ENCODE peak calls at places on chromosomes 16 and 17, in four cellular contexts. K is progenitor cell of endocrine pancreas; Z is CD4-positive, alpha-beta T cell; J is fibroblast of lung. U is an unnamed sample.

GRCh38 chr17:43983196-43983514 is 21.3 kb upstream of the NAGS start:
- DNase-seq in Z (no peak), J (no peak), K (no peak), U (no peak)

GRCh38 chr16:75096730-75097129 is 19.9 kb downstream of the LDHD start:
- DNase-seq in Z (no peak), K (no peak), J (no peak), U (no peak)

GRCh38 chr16:64540449-64540848 is 581.4 kb downstream of the CDH11 start:
- DNase-seq in K (no peak), J (no peak), Z (no peak), U (no peak)

GRCh38 chr16:57310801-57311200 is 26.3 kb upstream of the PLLP start:
- DNase-seq in Z (no peak), K (no peak), J (no peak), U (no peak)

GRCh38 chr16:64738321-64738960 is 383.4 kb downstream of the CDH11 start:
- DNase-seq in J (peak), K (no peak), Z (no peak), U (no peak)

GRCh38 chr16:67108931-67109406 is 772 bp upstream of the PHAF1 start:
- DNase-seq in K (no peak), J (no peak), Z (no peak), U (no peak)

GRCh38 chr16:4494746-4495490 is 18.7 kb downstream of the HMOX2 start:
- DNase-seq in Z (no peak), K (no peak), J (peak), U (no peak)

GRCh38 chr17:45087496-45087975 is 26.4 kb downstream of the NMT1 start:
- DNase-seq in J (peak), Z (no peak), K (no peak), U (no peak)

GRCh38 chr16:74735162-74735452 is 34.4 kb upstream of the MLKL start:
- DNase-seq in J (no peak), K (no peak), Z (no peak), U (no peak)

GRCh38 chr17:32954477-32954876 is 26.5 kb downstream of the TMEM98 start:
- DNase-seq in J (no peak), K (no peak), Z (no peak), U (no peak)

GRCh38 chr17:82391496-82392066 is 20.0 kb downstream of the UTS2R start:
- DNase-seq in J (no peak), K (no peak), Z (no peak), U (no peak)

GRCh38 chr17:20073056-20073979 is 64.2 kb downstream of the SPECC1 start:
- DNase-seq in Z (peak), J (peak), K (no peak), U (no peak)

GRCh38 chr17:47204722-47205418 is 4.3 kb upstream of the MYL4 start:
- DNase-seq in J (peak), K (no peak), Z (peak), U (no peak)

GRCh38 chr17:5381542-5381941 is 37.9 kb downstream of the NUP88 start:
- DNase-seq in Z (no peak), K (no peak), J (peak), U (no peak)

GRCh38 chr17:30248786-30249185 is 13.3 kb upstream of the SLC6A4 start:
- DNase-seq in K (no peak), J (no peak), Z (no peak), U (no peak)

GRCh38 chr16:67967956-67968439 is 439 bp downstream of the SLC12A4 start:
- DNase-seq in J (peak), Z (no peak), K (peak), U (no peak)

GRCh38 chr16:29007865-29008593 is 23.2 kb downstream of the LAT start:
- DNase-seq in K (no peak), J (peak), Z (peak), U (no peak)

GRCh38 chr16:50334106-50334975 is 34.4 kb downstream of the BRD7 start:
- DNase-seq in K (no peak), Z (no peak), J (no peak), U (no peak)

GRCh38 chr16:79943738-79944137 is 343.2 kb upstream of the MAF start:
- DNase-seq in J (peak), K (no peak), Z (no peak), U (no peak)

GRCh38 chr16:12147681-12148479 is 171.3 kb downstream of the SNX29 start:
- DNase-seq in K (no peak), Z (no peak), J (no peak), U (no peak)

GRCh38 chr17:27446569-27447301 is 9.5 kb upstream of the KSR1 start:
- DNase-seq in J (peak), Z (no peak), K (no peak), U (no peak)

GRCh38 chr17:22517716-22518115 is 825.4 kb downstream of the KCNJ18 start:
- DNase-seq in K (no peak), J (no peak), Z (no peak), U (no peak)

GRCh38 chr17:77572851-77573250 is 385.7 kb upstream of the TNRC6C start:
- DNase-seq in J (no peak), K (no peak), Z (no peak), U (no peak)

GRCh38 chr17:70168979-70169706 is at the start of gene KCNJ2:
- DNase-seq in K (peak), Z (peak), J (peak), U (peak)

GRCh38 chr17:46979023-46979870 is at the start of gene RPRML:
- DNase-seq in J (peak), Z (peak), K (peak), U (no peak)

GRCh38 chr16:4338125-4338582 is 13.0 kb downstream of the PAM16 start:
- DNase-seq in K (no peak), J (no peak), Z (no peak), U (no peak)

GRCh38 chr16:72677662-72678447 is 370.1 kb downstream of the ZFHX3 start:
- DNase-seq in K (no peak), Z (no peak), J (peak), U (no peak)

GRCh38 chr16:51149721-51150158 is 1.3 kb downstream of the SALL1 start:
- DNase-seq in K (peak), Z (no peak), J (no peak), U (no peak)

GRCh38 chr16:58035356-58036170 is 10.0 kb downstream of the MMP15 start:
- DNase-seq in J (no peak), Z (no peak), K (no peak), U (no peak)

GRCh38 chr16:11665071-11665491 is 3.2 kb upstream of the SNN start:
- DNase-seq in K (no peak), J (no peak), Z (peak), U (no peak)

GRCh38 chr16:57486858-57487834 is 853 bp upstream of the DOK4 start:
- DNase-seq in K (no peak), J (no peak), Z (no peak), U (no peak)

DNA sequence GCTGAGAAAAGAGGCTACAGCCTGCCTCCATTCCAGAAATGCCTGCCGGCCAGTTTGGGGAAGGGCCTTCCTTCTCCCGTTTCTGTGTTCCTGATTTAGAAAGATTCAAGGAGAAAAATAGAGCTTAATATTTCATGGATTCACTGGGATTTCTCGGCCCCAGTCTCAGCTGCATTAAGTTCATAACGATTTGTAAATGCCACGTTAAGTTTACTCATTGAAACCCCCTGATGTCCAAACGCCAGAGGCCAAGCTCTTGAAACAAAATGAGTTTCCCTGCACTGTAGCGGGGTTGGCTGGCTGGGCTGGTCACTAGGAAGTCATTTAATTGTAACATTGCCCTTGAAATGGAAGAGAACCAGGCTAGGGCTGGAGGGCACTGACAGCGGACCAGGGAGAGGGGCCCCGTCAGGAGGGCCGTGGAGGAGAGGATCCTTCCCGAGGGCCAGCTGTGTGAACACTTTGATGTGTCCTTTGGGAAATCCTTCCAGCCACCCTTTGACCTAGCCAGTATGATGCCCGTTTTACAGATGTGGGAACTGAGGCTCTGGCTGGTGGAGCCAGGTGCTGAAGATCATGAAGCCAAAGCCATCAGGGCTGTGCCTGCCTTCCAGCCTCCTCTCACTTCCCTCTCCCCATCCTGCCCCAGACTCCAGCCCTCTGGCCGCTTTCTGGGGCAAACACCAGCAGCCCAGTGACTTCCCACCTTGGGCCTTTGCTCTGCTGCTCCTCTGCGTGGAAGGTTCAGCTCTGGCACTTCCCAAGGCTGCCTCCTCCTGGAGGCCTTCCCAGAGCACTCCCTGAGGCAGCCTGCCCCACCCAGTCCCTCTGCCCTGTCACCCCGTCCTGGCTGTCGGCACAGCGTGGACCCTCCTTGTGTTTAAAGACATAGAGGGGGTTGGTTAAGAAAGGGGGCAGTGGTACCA is 220.6 kb downstream of the KATNIP start:
- DNase-seq in J (no peak), Z (no peak), K (no peak), U (no peak)
- TF ChIP-seq CTCF in J (no peak), Z (no peak), K (no peak), U (no peak)

DNA sequence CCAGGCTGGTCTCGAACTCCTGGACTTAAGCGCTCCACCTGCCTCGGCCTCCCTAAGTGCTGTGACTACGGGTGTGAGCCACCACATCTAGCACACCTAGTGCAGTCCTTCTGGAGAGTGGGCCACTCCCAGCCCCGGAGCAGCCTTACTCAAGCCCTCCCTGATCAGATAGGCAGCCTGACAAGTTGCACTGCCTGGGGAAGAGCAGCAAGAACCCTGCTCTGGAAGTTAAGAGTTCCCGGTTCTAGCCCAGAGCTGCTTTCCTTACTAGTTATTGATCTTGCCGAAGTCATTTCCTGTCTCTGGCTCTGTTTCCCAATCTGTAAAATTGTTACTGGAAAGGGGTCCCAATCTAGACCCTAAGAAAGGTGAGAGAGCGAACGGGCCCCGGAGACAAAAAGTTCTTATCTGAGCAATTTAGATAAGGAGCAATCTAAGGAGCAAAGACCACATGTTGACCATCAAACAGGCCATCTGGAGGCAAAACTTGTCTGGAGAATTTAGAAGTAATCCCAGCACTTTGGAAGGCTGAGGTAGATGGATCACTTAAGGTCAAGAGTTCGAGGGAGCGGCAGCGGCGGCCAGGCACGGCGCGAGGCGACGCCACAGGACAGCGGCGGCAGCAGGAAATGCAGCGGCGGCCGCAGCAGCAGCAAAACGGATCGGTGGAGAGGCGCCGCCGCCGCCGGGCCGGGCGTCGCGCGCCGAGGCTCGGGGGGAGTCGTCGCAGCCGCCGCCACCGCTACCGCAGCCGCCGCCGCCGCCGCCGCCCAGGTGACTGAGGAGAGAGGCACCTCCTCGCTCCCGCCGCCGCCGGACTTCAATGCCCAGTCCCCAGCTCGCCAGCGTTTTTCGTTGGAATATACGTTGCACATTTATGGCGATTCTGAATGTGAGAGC is 4.3 kb upstream of the NAGLU start:
- DNase-seq in K (peak), Z (peak), J (peak), U (no peak)
- TF ChIP-seq CTCF in K (peak), Z (peak), J (peak), U (no peak)

GRCh38 chr17:18139949-18140348 is 31.4 kb downstream of the MYO15A start:
- DNase-seq in J (no peak), Z (no peak), K (no peak), U (no peak)
- TF ChIP-seq CTCF in J (peak), Z (no peak), K (no peak), U (no peak)

GRCh38 chr17:42131232-42131631 is 8.6 kb downstream of the HSPB9 start:
- DNase-seq in J (no peak), Z (no peak), K (no peak), U (no peak)

GRCh38 chr17:42131971-42132370 is 9.4 kb downstream of the HSPB9 start:
- DNase-seq in K (no peak), Z (no peak), J (peak), U (no peak)

GRCh38 chr17:42129109-42129837 is 6.7 kb downstream of the HSPB9 start:
- DNase-seq in K (no peak), Z (no peak), J (no peak), U (no peak)

GRCh38 chr17:42132941-42133340 is 10.3 kb downstream of the HSPB9 start:
- DNase-seq in K (no peak), J (peak), Z (no peak), U (no peak)

GRCh38 chr17:42130310-42130936 is 7.8 kb downstream of the HSPB9 start:
- DNase-seq in K (no peak), Z (no peak), J (no peak), U (no peak)
- TF ChIP-seq CTCF in K (no peak), Z (no peak), J (no peak), U (no peak)

DNA sequence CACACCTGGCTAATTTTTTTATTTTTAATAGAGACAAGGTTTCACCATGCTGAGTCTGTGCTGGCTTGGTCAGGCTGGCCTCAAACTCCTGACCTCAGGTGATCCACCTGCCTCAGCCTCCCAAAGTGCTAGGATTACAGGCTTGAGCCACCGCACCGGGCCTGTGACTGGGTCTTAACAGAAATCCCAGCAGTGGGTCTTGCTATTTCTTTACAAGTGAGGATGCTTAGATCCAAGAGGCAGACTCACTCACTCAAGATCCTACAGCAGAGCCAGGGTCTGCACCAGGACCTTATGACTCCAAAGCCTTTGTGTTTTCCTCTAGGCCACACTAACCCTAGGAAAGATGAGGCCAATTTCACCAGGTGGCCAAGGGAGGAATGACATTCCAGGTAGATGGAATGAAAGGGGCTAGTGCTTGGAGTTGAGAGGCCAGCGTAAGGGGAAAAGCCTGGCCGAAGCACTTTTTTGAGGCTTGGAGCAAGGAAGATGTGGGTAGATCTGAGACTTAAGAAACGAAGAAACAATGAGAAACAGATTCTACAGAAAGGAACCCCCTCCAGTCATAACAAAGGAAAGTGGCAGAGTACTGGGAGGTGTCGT is 5.7 kb upstream of the STAT5A start:
- DNase-seq in Z (no peak), J (no peak), K (no peak), U (peak)
- TF ChIP-seq CTCF in Z (no peak), J (no peak), K (no peak), U (no peak)

GRCh38 chr17:36889955-36890354 is 47.3 kb upstream of the LHX1 start:
- DNase-seq in J (no peak), Z (no peak), K (no peak), U (no peak)

GRCh38 chr17:36888236-36888957 is 48.9 kb upstream of the LHX1 start:
- DNase-seq in K (no peak), Z (no peak), J (no peak), U (no peak)

GRCh38 chr17:36892112-36892838 is 45.0 kb upstream of the LHX1 start:
- DNase-seq in K (no peak), Z (no peak), J (no peak), U (no peak)

GRCh38 chr17:36885761-36886365 is 51.4 kb upstream of the LHX1 start:
- DNase-seq in Z (no peak), J (no peak), K (no peak), U (no peak)

GRCh38 chr17:36890398-36891190 is 46.7 kb upstream of the LHX1 start:
- DNase-seq in K (no peak), Z (no peak), J (no peak), U (no peak)
- TF ChIP-seq CTCF in K (no peak), Z (no peak), J (no peak), U (no peak)

DNA sequence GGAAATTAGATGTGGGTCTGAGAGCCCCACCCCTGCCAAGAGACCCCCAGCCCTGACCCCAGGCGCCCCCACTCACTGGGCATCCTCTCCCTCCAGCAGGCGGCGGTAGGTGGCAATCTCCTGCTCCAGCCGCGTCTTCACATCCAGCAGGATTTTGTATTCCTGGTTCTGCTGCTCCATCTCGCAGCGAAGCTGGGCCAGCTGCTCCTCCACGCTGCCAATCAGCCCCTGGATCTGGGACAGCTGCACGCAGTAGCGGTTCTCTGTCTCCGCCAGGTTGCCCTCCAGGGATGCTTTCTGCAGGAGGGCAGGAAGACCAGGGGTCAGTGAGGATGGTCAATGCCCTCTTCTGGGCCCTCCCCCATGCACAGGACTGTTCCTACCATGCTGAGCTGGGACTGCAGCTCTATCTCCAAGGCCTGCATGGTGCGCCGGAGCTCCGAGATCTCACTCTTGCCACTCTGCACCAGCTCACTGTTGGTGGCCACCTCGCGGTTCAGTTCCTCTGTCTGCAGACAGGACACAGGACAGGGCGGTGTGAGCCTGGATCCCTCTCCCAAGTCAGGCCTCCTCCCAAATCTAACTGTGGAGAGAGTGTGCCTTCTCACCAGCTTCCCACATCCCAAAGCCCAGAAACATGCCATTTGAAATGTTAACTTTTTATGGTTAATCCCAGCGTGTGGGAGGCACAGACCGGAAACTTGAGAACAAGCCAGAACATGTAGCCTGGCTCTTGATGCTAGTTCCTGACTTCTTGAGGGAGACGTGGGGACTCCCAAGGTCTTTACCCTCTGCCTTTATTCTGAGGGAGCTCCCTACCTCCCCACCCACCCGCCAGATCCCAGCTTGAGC is 3.6 kb downstream of the KRT17 start:
- DNase-seq in Z (no peak), J (peak), K (no peak), U (no peak)
- TF ChIP-seq CTCF in Z (no peak), J (no peak), K (no peak), U (no peak)

DNA sequence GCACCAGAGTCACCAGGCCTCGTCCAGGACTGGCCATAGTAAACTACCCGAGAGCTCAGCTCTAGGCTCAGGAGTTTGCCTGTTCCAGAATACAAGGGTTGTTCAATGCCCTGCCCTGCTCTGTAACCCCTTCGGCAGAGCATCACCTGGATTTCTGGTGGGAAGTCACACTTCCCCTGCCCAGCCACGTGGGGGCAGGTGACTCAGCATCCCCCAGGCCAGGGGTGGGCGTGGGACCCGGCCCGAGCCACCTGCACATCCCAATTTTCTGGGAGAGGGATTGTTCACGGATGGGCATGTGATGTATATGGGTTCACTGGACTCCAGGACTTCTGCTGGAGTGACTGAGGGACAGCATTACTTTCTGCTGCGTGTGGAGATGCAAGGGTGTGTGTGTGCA is 25.8 kb downstream of the COX4I1 start:
- DNase-seq in K (no peak), J (no peak), Z (no peak), U (no peak)
- TF ChIP-seq CTCF in K (peak), J (no peak), Z (no peak), U (no peak)